ENCODE peak calls at places on chromosomes 13 and 19, in seven cellular contexts. W is activated effector memory CD4-positive, alpha-beta T cell treated with anti-CD3 and anti-CD28 coated beads, Interleukin-2, amount 50 U/mL, for 16 hours; N is heart right ventricle; U is neural crest cell; V is colonic mucosa; H is stimulated activated CD4-positive, alpha-beta T cell treated with anti-CD3 and anti-CD28 coated beads, Interleukin-2, amount 100 ng/mL, for 48 hours; Y is GM12865. F is an unnamed sample.

GRCh38 chr19:3479177-3479818 is 1.0 kb downstream of the SMIM24 start:
- DNase-seq in W (peak; percentile 73), V (no peak), H (no peak), N (no peak), U (no peak), Y (peak; percentile 64), F (peak; percentile 64)

GRCh38 chr13:111632906-111633305 is 312.5 kb downstream of the TEX29 start:
- DNase-seq in Y (no peak), U (no peak), W (no peak), H (no peak), V (no peak), N (no peak), F (no peak)

GRCh38 chr19:39502640-39503417 is 4.1 kb downstream of the DLL3 start:
- DNase-seq in Y (peak; percentile 85), H (peak; percentile 88), W (peak; percentile 93), N (peak; percentile 67), U (peak; percentile 73), V (peak; percentile 59), F (peak; percentile 73)

GRCh38 chr19:13848811-13849241 is 28.1 kb upstream of the NANOS3 start:
- DNase-seq in V (peak; percentile 38), W (no peak), Y (no peak), H (no peak), N (no peak), U (no peak), F (no peak)

GRCh38 chr19:18437481-18438330 is at the start of gene ISYNA1:
- DNase-seq in Y (no peak), W (peak; percentile 84), U (no peak), V (peak; percentile 61), H (no peak), N (peak; percentile 72), F (no peak)

GRCh38 chr19:13056052-13056660 is 46.5 kb downstream of the LYL1 start:
- DNase-seq in N (peak; percentile 57), W (no peak), H (no peak), V (no peak), U (no peak), Y (no peak), F (no peak)

GRCh38 chr19:16970821-16971220 is 55.8 kb downstream of the CPAMD8 start:
- DNase-seq in H (no peak), N (no peak), U (no peak), W (no peak), V (no peak), Y (no peak), F (peak; percentile 19)

GRCh38 chr19:10339380-10339960 is at the start of gene ICAM3:
- DNase-seq in H (peak; percentile 61), V (peak; percentile 33), N (no peak), Y (peak; percentile 84), W (peak; percentile 88), U (no peak), F (peak; percentile 100)

GRCh38 chr13:39455534-39456175 is 147.3 kb downstream of the LHFPL6 start:
- DNase-seq in Y (no peak), N (no peak), V (no peak), U (no peak), H (no peak), W (no peak), F (peak; percentile 22)

GRCh38 chr19:30630289-30631034 is 258.3 kb downstream of the ZNF536 start:
- DNase-seq in Y (no peak), W (no peak), V (no peak), H (no peak), N (no peak), U (no peak), F (no peak)

F was measured in NB4.